ENCODE peak calls at places on chromosomes 11 and 22, in nine cellular contexts. One of them, this sample, is unnamed.

GRCh38 chr22:36544107-36544620 is 15.2 kb upstream of the EIF3D start:
- DNase-seq in IMR-90: peak
- DNase-seq in kidney: no peak
- DNase-seq in neuronal stem cell: no peak
- DNase-seq in foreskin keratinocyte: peak
- DNase-seq in heart left ventricle: no peak
- DNase-seq in pancreas: no peak
- DNase-seq in dorsolateral prefrontal cortex: no peak
- DNase-seq in caudate nucleus: no peak
- DNase-seq in this sample: no peak

GRCh38 chr11:17521106-17521900 is 22.9 kb downstream of the USH1C start:
- DNase-seq in pancreas: no peak
- DNase-seq in foreskin keratinocyte: peak
- DNase-seq in neuronal stem cell: no peak
- DNase-seq in heart left ventricle: no peak
- DNase-seq in kidney: peak
- DNase-seq in IMR-90: no peak
- DNase-seq in dorsolateral prefrontal cortex: no peak
- DNase-seq in caudate nucleus: no peak
- DNase-seq in this sample: peak

GRCh38 chr22:38429460-38430128 is 25.4 kb downstream of the KCNJ4 start:
- DNase-seq in IMR-90: peak
- DNase-seq in dorsolateral prefrontal cortex: peak
- DNase-seq in heart left ventricle: no peak
- DNase-seq in foreskin keratinocyte: no peak
- DNase-seq in caudate nucleus: peak
- DNase-seq in pancreas: no peak
- DNase-seq in neuronal stem cell: no peak
- DNase-seq in kidney: no peak
- DNase-seq in this sample: no peak

GRCh38 chr22:48579035-48579914 is 1248.4 kb downstream of the BRD1 start:
- DNase-seq in heart left ventricle: no peak
- DNase-seq in neuronal stem cell: peak
- DNase-seq in foreskin keratinocyte: no peak
- DNase-seq in dorsolateral prefrontal cortex: no peak
- DNase-seq in caudate nucleus: no peak
- DNase-seq in pancreas: no peak
- DNase-seq in kidney: peak
- DNase-seq in IMR-90: no peak
- DNase-seq in this sample: no peak

GRCh38 chr22:30810105-30810504 is 115.4 kb downstream of the OSBP2 start:
- DNase-seq in caudate nucleus: no peak
- DNase-seq in IMR-90: no peak
- DNase-seq in neuronal stem cell: no peak
- DNase-seq in dorsolateral prefrontal cortex: no peak
- DNase-seq in foreskin keratinocyte: no peak
- DNase-seq in pancreas: no peak
- DNase-seq in kidney: peak
- DNase-seq in heart left ventricle: no peak
- DNase-seq in this sample: no peak

GRCh38 chr11:35038211-35038930 is 100.6 kb upstream of the CD44 start:
- DNase-seq in foreskin keratinocyte: peak
- DNase-seq in heart left ventricle: no peak
- DNase-seq in caudate nucleus: no peak
- DNase-seq in neuronal stem cell: no peak
- DNase-seq in dorsolateral prefrontal cortex: no peak
- DNase-seq in pancreas: no peak
- DNase-seq in IMR-90: no peak
- DNase-seq in kidney: no peak
- DNase-seq in this sample: no peak

GRCh38 chr11:12457030-12457600 is 79.7 kb downstream of the PARVA start:
- DNase-seq in IMR-90: peak
- DNase-seq in heart left ventricle: no peak
- DNase-seq in foreskin keratinocyte: peak
- DNase-seq in dorsolateral prefrontal cortex: no peak
- DNase-seq in neuronal stem cell: no peak
- DNase-seq in pancreas: no peak
- DNase-seq in kidney: no peak
- DNase-seq in caudate nucleus: no peak
- DNase-seq in this sample: no peak

GRCh38 chr22:37558815-37559214 is 1.5 kb upstream of the CDC42EP1 start:
- DNase-seq in IMR-90: no peak
- DNase-seq in caudate nucleus: no peak
- DNase-seq in heart left ventricle: no peak
- DNase-seq in pancreas: no peak
- DNase-seq in neuronal stem cell: no peak
- DNase-seq in foreskin keratinocyte: no peak
- DNase-seq in kidney: no peak
- DNase-seq in dorsolateral prefrontal cortex: no peak
- DNase-seq in this sample: no peak

GRCh38 chr11:111064118-111064517 is 181.4 kb upstream of the POU2AF2 start:
- DNase-seq in caudate nucleus: peak
- DNase-seq in pancreas: no peak
- DNase-seq in kidney: peak
- DNase-seq in foreskin keratinocyte: no peak
- DNase-seq in heart left ventricle: no peak
- DNase-seq in dorsolateral prefrontal cortex: peak
- DNase-seq in IMR-90: peak
- DNase-seq in neuronal stem cell: no peak
- DNase-seq in this sample: no peak

GRCh38 chr11:18013790-18014507 is 1.1 kb upstream of the SERGEF start:
- DNase-seq in pancreas: no peak
- DNase-seq in dorsolateral prefrontal cortex: no peak
- DNase-seq in IMR-90: no peak
- DNase-seq in foreskin keratinocyte: peak
- DNase-seq in heart left ventricle: no peak
- DNase-seq in caudate nucleus: no peak
- DNase-seq in kidney: peak
- DNase-seq in neuronal stem cell: no peak
- DNase-seq in this sample: peak

GRCh38 chr22:23537421-23537820 is 42.7 kb downstream of the IGLL1 start:
- DNase-seq in neuronal stem cell: no peak
- DNase-seq in foreskin keratinocyte: no peak
- DNase-seq in kidney: no peak
- DNase-seq in heart left ventricle: no peak
- DNase-seq in dorsolateral prefrontal cortex: no peak
- DNase-seq in caudate nucleus: no peak
- DNase-seq in IMR-90: no peak
- DNase-seq in pancreas: no peak
- DNase-seq in this sample: no peak

GRCh38 chr11:96309643-96310017 is 33.4 kb downstream of the MAML2 start:
- DNase-seq in caudate nucleus: no peak
- DNase-seq in kidney: no peak
- DNase-seq in heart left ventricle: no peak
- DNase-seq in IMR-90: no peak
- DNase-seq in pancreas: no peak
- DNase-seq in dorsolateral prefrontal cortex: no peak
- DNase-seq in foreskin keratinocyte: no peak
- DNase-seq in neuronal stem cell: no peak
- DNase-seq in this sample: no peak

GRCh38 chr11:96309001-96309642 is 33.9 kb downstream of the MAML2 start:
- DNase-seq in dorsolateral prefrontal cortex: no peak
- DNase-seq in kidney: no peak
- DNase-seq in neuronal stem cell: no peak
- DNase-seq in caudate nucleus: no peak
- DNase-seq in heart left ventricle: no peak
- DNase-seq in foreskin keratinocyte: no peak
- DNase-seq in pancreas: no peak
- DNase-seq in IMR-90: no peak
- DNase-seq in this sample: no peak

GRCh38 chr11:96306933-96307747 is 35.9 kb downstream of the MAML2 start:
- DNase-seq in heart left ventricle: peak
- DNase-seq in pancreas: peak
- DNase-seq in IMR-90: peak
- DNase-seq in foreskin keratinocyte: peak
- DNase-seq in caudate nucleus: no peak
- DNase-seq in neuronal stem cell: peak
- DNase-seq in kidney: peak
- DNase-seq in dorsolateral prefrontal cortex: peak
- DNase-seq in this sample: peak

GRCh38 chr11:96306600-96306932 is 36.4 kb downstream of the MAML2 start:
- DNase-seq in heart left ventricle: no peak
- DNase-seq in IMR-90: no peak
- DNase-seq in caudate nucleus: no peak
- DNase-seq in neuronal stem cell: no peak
- DNase-seq in pancreas: no peak
- DNase-seq in kidney: no peak
- DNase-seq in dorsolateral prefrontal cortex: no peak
- DNase-seq in foreskin keratinocyte: no peak
- DNase-seq in this sample: no peak

DNA sequence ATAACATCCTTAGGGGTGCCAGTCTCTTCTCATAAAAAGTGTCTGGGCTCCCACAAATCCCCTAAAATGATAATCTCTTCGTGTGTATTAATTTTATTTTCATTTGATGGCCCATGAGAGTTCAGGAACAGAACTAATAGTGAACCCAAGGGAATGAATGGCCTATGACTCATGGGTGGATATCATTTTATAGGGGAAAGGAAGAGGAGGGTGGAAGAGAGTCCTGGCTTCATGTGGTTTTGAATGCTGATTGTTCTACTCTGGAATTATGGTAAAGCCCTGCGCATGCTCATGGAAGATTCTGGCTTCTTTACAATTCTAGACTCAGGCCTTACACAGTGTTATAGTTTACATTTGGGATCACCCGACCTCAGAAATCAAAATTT is 35.3 kb downstream of the MAML2 start:
- DNase-seq in foreskin keratinocyte: peak
- DNase-seq in IMR-90: peak
- DNase-seq in kidney: no peak
- DNase-seq in caudate nucleus: no peak
- DNase-seq in neuronal stem cell: no peak
- DNase-seq in dorsolateral prefrontal cortex: no peak
- DNase-seq in pancreas: no peak
- DNase-seq in heart left ventricle: no peak
- DNase-seq in this sample: no peak
- H3K27ac ChIP-seq in foreskin keratinocyte: peak
- H3K27ac ChIP-seq in IMR-90: peak
- H3K27ac ChIP-seq in kidney: peak
- H3K27ac ChIP-seq in caudate nucleus: peak
- H3K27ac ChIP-seq in neuronal stem cell: peak
- H3K27ac ChIP-seq in dorsolateral prefrontal cortex: peak
- H3K27ac ChIP-seq in pancreas: no peak
- H3K27ac ChIP-seq in heart left ventricle: peak
- H3K27ac ChIP-seq in this sample: peak

GRCh38 chr11:112186304-112186703 is 11.0 kb downstream of the BCO2 start:
- DNase-seq in pancreas: no peak
- DNase-seq in neuronal stem cell: no peak
- DNase-seq in dorsolateral prefrontal cortex: no peak
- DNase-seq in foreskin keratinocyte: no peak
- DNase-seq in heart left ventricle: no peak
- DNase-seq in caudate nucleus: no peak
- DNase-seq in kidney: no peak
- DNase-seq in IMR-90: no peak
- DNase-seq in this sample: no peak
- H3K27ac ChIP-seq in pancreas: no peak
- H3K27ac ChIP-seq in neuronal stem cell: no peak
- H3K27ac ChIP-seq in dorsolateral prefrontal cortex: no peak
- H3K27ac ChIP-seq in foreskin keratinocyte: no peak
- H3K27ac ChIP-seq in heart left ventricle: peak
- H3K27ac ChIP-seq in caudate nucleus: no peak
- H3K27ac ChIP-seq in kidney: no peak
- H3K27ac ChIP-seq in IMR-90: no peak
- H3K27ac ChIP-seq in this sample: no peak

GRCh38 chr11:59779487-59779886 is 24.3 kb downstream of the STX3 start:
- DNase-seq in heart left ventricle: no peak
- DNase-seq in dorsolateral prefrontal cortex: no peak
- DNase-seq in caudate nucleus: no peak
- DNase-seq in neuronal stem cell: no peak
- DNase-seq in kidney: no peak
- DNase-seq in pancreas: no peak
- DNase-seq in foreskin keratinocyte: no peak
- DNase-seq in IMR-90: no peak
- DNase-seq in this sample: no peak

GRCh38 chr11:59776210-59777066 is 21.3 kb downstream of the STX3 start:
- DNase-seq in caudate nucleus: no peak
- DNase-seq in IMR-90: peak
- DNase-seq in heart left ventricle: no peak
- DNase-seq in pancreas: peak
- DNase-seq in foreskin keratinocyte: peak
- DNase-seq in kidney: no peak
- DNase-seq in dorsolateral prefrontal cortex: no peak
- DNase-seq in neuronal stem cell: no peak
- DNase-seq in this sample: no peak

GRCh38 chr11:59773082-59773438 is 17.9 kb downstream of the STX3 start:
- DNase-seq in heart left ventricle: no peak
- DNase-seq in IMR-90: no peak
- DNase-seq in kidney: no peak
- DNase-seq in caudate nucleus: no peak
- DNase-seq in neuronal stem cell: no peak
- DNase-seq in dorsolateral prefrontal cortex: no peak
- DNase-seq in foreskin keratinocyte: no peak
- DNase-seq in pancreas: no peak
- DNase-seq in this sample: no peak

GRCh38 chr11:59778122-59778521 is 22.9 kb downstream of the STX3 start:
- DNase-seq in dorsolateral prefrontal cortex: no peak
- DNase-seq in foreskin keratinocyte: no peak
- DNase-seq in caudate nucleus: no peak
- DNase-seq in neuronal stem cell: no peak
- DNase-seq in kidney: no peak
- DNase-seq in IMR-90: no peak
- DNase-seq in pancreas: peak
- DNase-seq in heart left ventricle: no peak
- DNase-seq in this sample: no peak

GRCh38 chr11:59777104-59777503 is 21.9 kb downstream of the STX3 start:
- DNase-seq in dorsolateral prefrontal cortex: no peak
- DNase-seq in caudate nucleus: no peak
- DNase-seq in foreskin keratinocyte: no peak
- DNase-seq in IMR-90: no peak
- DNase-seq in neuronal stem cell: no peak
- DNase-seq in pancreas: no peak
- DNase-seq in heart left ventricle: no peak
- DNase-seq in kidney: no peak
- DNase-seq in this sample: no peak
- H3K27ac ChIP-seq in dorsolateral prefrontal cortex: no peak
- H3K27ac ChIP-seq in caudate nucleus: peak
- H3K27ac ChIP-seq in foreskin keratinocyte: no peak
- H3K27ac ChIP-seq in IMR-90: no peak
- H3K27ac ChIP-seq in neuronal stem cell: no peak
- H3K27ac ChIP-seq in pancreas: no peak
- H3K27ac ChIP-seq in heart left ventricle: no peak
- H3K27ac ChIP-seq in kidney: no peak
- H3K27ac ChIP-seq in this sample: peak

DNA sequence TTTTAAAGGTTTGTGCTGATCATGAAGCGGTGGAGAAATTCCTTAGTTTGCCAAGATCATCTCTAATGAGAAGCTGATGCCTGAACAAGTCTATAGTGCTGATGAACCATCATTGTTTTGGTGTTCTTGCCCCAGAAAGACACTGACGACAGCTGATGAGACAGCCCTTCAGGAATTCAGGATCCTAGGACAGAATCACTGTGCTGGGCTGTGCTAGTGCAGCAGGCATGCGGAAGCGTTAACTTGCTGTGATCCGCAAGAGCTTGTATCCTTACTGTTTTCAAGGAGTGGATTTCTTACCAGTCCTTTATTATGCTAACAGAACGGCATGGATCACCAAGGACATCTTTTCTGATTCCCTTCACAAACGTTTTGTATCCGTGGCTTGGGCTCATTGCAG is 104.1 kb downstream of the TBC1D22A start:
- DNase-seq in neuronal stem cell: no peak
- DNase-seq in foreskin keratinocyte: peak
- DNase-seq in IMR-90: peak
- DNase-seq in caudate nucleus: no peak
- DNase-seq in heart left ventricle: no peak
- DNase-seq in kidney: no peak
- DNase-seq in dorsolateral prefrontal cortex: no peak
- DNase-seq in pancreas: no peak
- DNase-seq in this sample: no peak
- H3K27ac ChIP-seq in neuronal stem cell: no peak
- H3K27ac ChIP-seq in foreskin keratinocyte: no peak
- H3K27ac ChIP-seq in IMR-90: no peak
- H3K27ac ChIP-seq in caudate nucleus: no peak
- H3K27ac ChIP-seq in heart left ventricle: no peak
- H3K27ac ChIP-seq in kidney: no peak
- H3K27ac ChIP-seq in dorsolateral prefrontal cortex: no peak
- H3K27ac ChIP-seq in pancreas: no peak
- H3K27ac ChIP-seq in this sample: no peak